ENCODE peak calls at places on chromosomes 12 and 14, in five cellular contexts. One of them, this sample, is unnamed.
A peak's percentile ranks its signal among the peaks of the same experiment; 100 is the strongest.

GRCh38 chr12:47388712-47389111 is 309.0 kb upstream of the AMIGO2 start:
- DNase-seq in fibroblast of lung: no peak
- DNase-seq in astrocyte: no peak
- DNase-seq in GM23248: no peak
- DNase-seq in OCI-LY7: no peak
- DNase-seq in this sample: no peak

GRCh38 chr12:15534870-15535269 is 212.6 kb downstream of the PTPRO start:
- DNase-seq in fibroblast of lung: no peak
- DNase-seq in astrocyte: no peak
- DNase-seq in GM23248: peak; percentile 83
- DNase-seq in OCI-LY7: no peak
- DNase-seq in this sample: no peak

GRCh38 chr12:53223391-53224267 is 8.4 kb downstream of the RARG start:
- DNase-seq in fibroblast of lung: peak; percentile 66
- DNase-seq in astrocyte: peak; percentile 45
- DNase-seq in GM23248: peak; percentile 72
- DNase-seq in OCI-LY7: no peak
- DNase-seq in this sample: peak; percentile 56

GRCh38 chr14:101044741-101045140 is 141.2 kb upstream of the RTL1 start:
- DNase-seq in fibroblast of lung: no peak
- DNase-seq in astrocyte: no peak
- DNase-seq in GM23248: no peak
- DNase-seq in OCI-LY7: no peak
- DNase-seq in this sample: no peak

GRCh38 chr14:75315143-75315542 is 36.5 kb downstream of the FOS start:
- DNase-seq in fibroblast of lung: peak; percentile 74
- DNase-seq in astrocyte: peak; percentile 67
- DNase-seq in GM23248: peak; percentile 83
- DNase-seq in OCI-LY7: no peak
- DNase-seq in this sample: peak; percentile 5

GRCh38 chr12:124928095-124928911 is 13.9 kb upstream of the UBC start:
- DNase-seq in fibroblast of lung: peak; percentile 97
- DNase-seq in astrocyte: peak; percentile 94
- DNase-seq in GM23248: peak; percentile 38
- DNase-seq in OCI-LY7: no peak
- DNase-seq in this sample: peak; percentile 99

GRCh38 chr12:30000401-30000800 is 216.7 kb upstream of the TMTC1 start:
- DNase-seq in fibroblast of lung: peak; percentile 87
- DNase-seq in astrocyte: peak; percentile 85
- DNase-seq in GM23248: no peak
- DNase-seq in OCI-LY7: no peak
- DNase-seq in this sample: no peak

GRCh38 chr12:46391630-46392029 is 19.1 kb upstream of the SLC38A2 start:
- DNase-seq in fibroblast of lung: peak; percentile 76
- DNase-seq in astrocyte: peak; percentile 72
- DNase-seq in GM23248: peak; percentile 77
- DNase-seq in OCI-LY7: no peak
- DNase-seq in this sample: no peak

GRCh38 chr12:131536337-131536736 is 174.6 kb upstream of the SFSWAP start:
- DNase-seq in fibroblast of lung: no peak
- DNase-seq in astrocyte: no peak
- DNase-seq in GM23248: no peak
- DNase-seq in OCI-LY7: no peak
- DNase-seq in this sample: no peak

GRCh38 chr12:120181991-120182631 is 12.4 kb downstream of the GCN1 start:
- DNase-seq in fibroblast of lung: peak; percentile 78
- DNase-seq in astrocyte: peak; percentile 72
- DNase-seq in GM23248: peak; percentile 81
- DNase-seq in OCI-LY7: no peak
- DNase-seq in this sample: peak; percentile 95

GRCh38 chr14:71693373-71693772 is 238.9 kb upstream of the RGS6 start:
- DNase-seq in fibroblast of lung: peak; percentile 82
- DNase-seq in astrocyte: peak; percentile 83
- DNase-seq in GM23248: peak; percentile 92
- DNase-seq in OCI-LY7: peak; percentile 15
- DNase-seq in this sample: no peak

GRCh38 chr12:64556231-64556630 is 54.1 kb upstream of the RASSF3 start:
- DNase-seq in fibroblast of lung: no peak
- DNase-seq in astrocyte: no peak
- DNase-seq in GM23248: peak; percentile 17
- DNase-seq in OCI-LY7: no peak
- DNase-seq in this sample: no peak

GRCh38 chr14:26448181-26448855 is 149.5 kb downstream of the NOVA1 start:
- DNase-seq in fibroblast of lung: no peak
- DNase-seq in astrocyte: no peak
- DNase-seq in GM23248: no peak
- DNase-seq in OCI-LY7: no peak
- DNase-seq in this sample: no peak

GRCh38 chr12:46921754-46922113 is 95.9 kb upstream of the SLC38A4 start:
- DNase-seq in fibroblast of lung: peak; percentile 15
- DNase-seq in astrocyte: peak; percentile 16
- DNase-seq in GM23248: peak; percentile 87
- DNase-seq in OCI-LY7: no peak
- DNase-seq in this sample: no peak

GRCh38 chr12:45568808-45569207 is 160.7 kb upstream of the ARID2 start:
- DNase-seq in fibroblast of lung: no peak
- DNase-seq in astrocyte: no peak
- DNase-seq in GM23248: no peak
- DNase-seq in OCI-LY7: no peak
- DNase-seq in this sample: no peak

GRCh38 chr12:130714091-130714590 is 2.0 kb downstream of the RIMBP2 start:
- DNase-seq in fibroblast of lung: no peak
- DNase-seq in astrocyte: no peak
- DNase-seq in GM23248: no peak
- DNase-seq in OCI-LY7: no peak
- DNase-seq in this sample: no peak

GRCh38 chr12:91065377-91065776 is 7.6 kb upstream of the KERA start:
- DNase-seq in fibroblast of lung: no peak
- DNase-seq in astrocyte: no peak
- DNase-seq in GM23248: no peak
- DNase-seq in OCI-LY7: no peak
- DNase-seq in this sample: no peak

GRCh38 chr14:95523051-95523817 is 6.8 kb upstream of the SYNE3 start:
- DNase-seq in fibroblast of lung: no peak
- DNase-seq in astrocyte: no peak
- DNase-seq in GM23248: no peak
- DNase-seq in OCI-LY7: no peak
- DNase-seq in this sample: no peak

GRCh38 chr12:5898874-5899273 is 46.2 kb downstream of the ANO2 start:
- DNase-seq in fibroblast of lung: no peak
- DNase-seq in astrocyte: no peak
- DNase-seq in GM23248: no peak
- DNase-seq in OCI-LY7: no peak
- DNase-seq in this sample: no peak

GRCh38 chr12:74896186-74896585 is 313.5 kb downstream of the KCNC2 start:
- DNase-seq in fibroblast of lung: peak; percentile 51
- DNase-seq in astrocyte: peak; percentile 35
- DNase-seq in GM23248: no peak
- DNase-seq in OCI-LY7: no peak
- DNase-seq in this sample: peak; percentile 46

GRCh38 chr14:104101651-104102281 is 16.3 kb downstream of the ASPG start:
- DNase-seq in fibroblast of lung: no peak
- DNase-seq in astrocyte: no peak
- DNase-seq in GM23248: no peak
- DNase-seq in OCI-LY7: no peak
- DNase-seq in this sample: no peak

GRCh38 chr14:75985618-75986438 is at the start of gene IFT43:
- DNase-seq in fibroblast of lung: peak; percentile 74
- DNase-seq in astrocyte: peak; percentile 59
- DNase-seq in GM23248: peak; percentile 93
- DNase-seq in OCI-LY7: peak; percentile 76
- DNase-seq in this sample: peak; percentile 75

GRCh38 chr12:50302686-50303085 is 19.4 kb upstream of the LIMA1 start:
- DNase-seq in fibroblast of lung: peak; percentile 70
- DNase-seq in astrocyte: peak; percentile 58
- DNase-seq in GM23248: peak; percentile 78
- DNase-seq in OCI-LY7: no peak
- DNase-seq in this sample: no peak

GRCh38 chr12:82774666-82775065 is 88.0 kb downstream of the TMTC2 start:
- DNase-seq in fibroblast of lung: peak; percentile 13
- DNase-seq in astrocyte: no peak
- DNase-seq in GM23248: no peak
- DNase-seq in OCI-LY7: no peak
- DNase-seq in this sample: no peak

GRCh38 chr14:31320216-31320615 is 100.1 kb downstream of the HEATR5A start:
- DNase-seq in fibroblast of lung: no peak
- DNase-seq in astrocyte: no peak
- DNase-seq in GM23248: no peak
- DNase-seq in OCI-LY7: no peak
- DNase-seq in this sample: no peak

GRCh38 chr14:35212471-35213142 is 79.6 kb upstream of the PSMA6 start:
- DNase-seq in fibroblast of lung: no peak
- DNase-seq in astrocyte: no peak
- DNase-seq in GM23248: no peak
- DNase-seq in OCI-LY7: no peak
- DNase-seq in this sample: no peak

GRCh38 chr14:35215110-35215872 is 76.9 kb upstream of the PSMA6 start:
- DNase-seq in fibroblast of lung: peak; percentile 71
- DNase-seq in astrocyte: peak; percentile 60
- DNase-seq in GM23248: peak; percentile 67
- DNase-seq in OCI-LY7: peak; percentile 47
- DNase-seq in this sample: peak; percentile 31

GRCh38 chr14:35213869-35214387 is 78.3 kb upstream of the PSMA6 start:
- DNase-seq in fibroblast of lung: peak; percentile 63
- DNase-seq in astrocyte: peak; percentile 55
- DNase-seq in GM23248: peak; percentile 52
- DNase-seq in OCI-LY7: no peak
- DNase-seq in this sample: peak; percentile 71

GRCh38 chr14:35211067-35211466 is 81.1 kb upstream of the PSMA6 start:
- DNase-seq in fibroblast of lung: no peak
- DNase-seq in astrocyte: no peak
- DNase-seq in GM23248: no peak
- DNase-seq in OCI-LY7: no peak
- DNase-seq in this sample: no peak

DNA sequence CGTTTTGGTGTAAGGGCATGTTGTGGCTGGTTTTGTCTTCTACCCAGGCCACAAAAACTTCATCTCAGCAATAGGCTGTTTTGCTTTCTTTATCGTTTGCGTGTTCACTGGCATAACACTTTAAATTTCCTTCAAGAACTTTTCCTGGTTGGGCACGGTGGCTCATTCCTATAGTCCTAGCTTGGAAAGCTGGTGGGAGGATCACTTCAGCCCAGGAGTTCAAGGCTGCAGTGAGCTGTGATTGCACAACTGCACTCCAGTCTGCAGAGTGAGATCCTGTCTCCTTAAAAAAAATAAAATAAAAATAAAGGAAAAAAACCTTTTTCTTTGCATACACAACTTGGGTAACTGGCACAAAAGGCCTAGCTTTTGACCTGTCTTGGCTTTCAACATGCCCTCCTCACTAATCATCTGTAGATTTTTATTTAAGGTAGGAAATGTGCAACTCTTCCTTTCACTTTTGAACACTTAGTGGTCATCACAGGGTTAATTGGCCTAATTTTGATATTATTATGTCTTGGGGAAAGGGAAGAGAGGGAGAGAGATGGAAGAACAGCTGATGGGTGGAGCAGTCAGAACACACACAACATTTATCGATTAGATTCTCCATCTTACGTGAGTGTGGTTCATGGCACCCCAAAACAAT is 78.9 kb upstream of the PSMA6 start:
- DNase-seq in fibroblast of lung: no peak
- DNase-seq in astrocyte: no peak
- DNase-seq in GM23248: no peak
- DNase-seq in OCI-LY7: no peak
- DNase-seq in this sample: peak; percentile 40
- H3K4me2 ChIP-seq in fibroblast of lung: no peak overlapping the region
- H3K4me2 ChIP-seq in astrocyte: no peak overlapping the region
- H3K4me2 ChIP-seq in GM23248: no peak overlapping the region
- H3K4me2 ChIP-seq in OCI-LY7: no peak overlapping the region
- H3K4me2 ChIP-seq in this sample: peak overlapping the region; percentile 34

DNA sequence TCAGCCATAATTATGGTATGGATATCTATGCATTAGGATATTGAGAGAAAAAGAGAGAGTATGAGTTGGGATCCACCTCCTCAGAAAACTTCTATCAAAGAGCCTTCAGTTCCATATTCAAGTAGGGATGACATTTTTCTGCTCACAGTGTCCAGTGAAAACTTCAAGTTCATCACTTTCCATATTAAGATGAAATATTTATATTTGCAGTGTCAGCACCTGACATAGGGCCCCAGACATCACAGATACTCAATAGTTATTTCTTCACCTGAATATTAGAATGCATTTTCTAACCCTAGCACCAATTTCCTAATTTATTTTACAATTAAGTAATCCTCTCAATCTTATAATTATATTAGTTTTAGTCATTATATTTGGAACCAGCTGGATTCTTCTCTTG is 318.0 kb upstream of the MGAT4C start:
- DNase-seq in fibroblast of lung: no peak
- DNase-seq in astrocyte: no peak
- DNase-seq in GM23248: no peak
- DNase-seq in OCI-LY7: no peak
- DNase-seq in this sample: no peak
- H3K36me3 ChIP-seq in fibroblast of lung: no peaks in the 10 kb centered on the region
- H3K36me3 ChIP-seq in astrocyte: no peaks in the 10 kb centered on the region
- H3K36me3 ChIP-seq in GM23248: no peaks in the 10 kb centered on the region
- H3K36me3 ChIP-seq in OCI-LY7: no peaks in the 10 kb centered on the region
- H3K36me3 ChIP-seq in this sample: no peaks in the 10 kb centered on the region

DNA sequence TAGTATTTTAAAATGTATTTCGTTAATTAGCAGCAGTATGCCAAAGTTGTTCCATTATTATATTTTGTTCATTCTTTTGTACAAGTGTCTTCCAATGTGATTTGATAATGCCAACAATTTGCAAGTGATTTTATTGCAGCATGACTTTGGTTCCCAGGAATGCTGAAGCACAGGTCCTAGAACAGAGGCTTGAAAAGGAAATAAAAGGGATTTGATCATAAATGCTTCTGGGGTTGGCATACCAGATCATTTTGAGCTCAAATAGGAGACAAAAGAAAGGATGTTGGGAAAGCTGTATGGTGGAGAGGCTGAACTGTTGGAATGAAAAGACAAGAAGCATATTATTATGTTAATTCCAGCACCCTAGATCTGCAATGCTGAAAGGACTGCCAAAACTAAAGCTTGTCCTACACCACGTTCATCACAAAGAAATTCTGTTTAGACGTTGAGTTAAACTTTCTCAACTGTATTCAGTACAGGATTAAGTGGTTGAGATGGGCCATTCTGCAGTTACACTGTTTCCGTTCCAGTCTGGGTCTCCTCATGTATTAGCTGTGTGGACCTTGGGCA is 143.1 kb downstream of the BICD1 start:
- DNase-seq in fibroblast of lung: peak; percentile 17
- DNase-seq in astrocyte: no peak
- DNase-seq in GM23248: no peak
- DNase-seq in OCI-LY7: no peak
- DNase-seq in this sample: peak; percentile 27
- H3K4me2 ChIP-seq in fibroblast of lung: no peak overlapping the region
- H3K4me2 ChIP-seq in astrocyte: no peak overlapping the region
- H3K4me2 ChIP-seq in GM23248: no peak overlapping the region
- H3K4me2 ChIP-seq in OCI-LY7: no peak overlapping the region
- H3K4me2 ChIP-seq in this sample: peak overlapping the region; percentile 40

DNA sequence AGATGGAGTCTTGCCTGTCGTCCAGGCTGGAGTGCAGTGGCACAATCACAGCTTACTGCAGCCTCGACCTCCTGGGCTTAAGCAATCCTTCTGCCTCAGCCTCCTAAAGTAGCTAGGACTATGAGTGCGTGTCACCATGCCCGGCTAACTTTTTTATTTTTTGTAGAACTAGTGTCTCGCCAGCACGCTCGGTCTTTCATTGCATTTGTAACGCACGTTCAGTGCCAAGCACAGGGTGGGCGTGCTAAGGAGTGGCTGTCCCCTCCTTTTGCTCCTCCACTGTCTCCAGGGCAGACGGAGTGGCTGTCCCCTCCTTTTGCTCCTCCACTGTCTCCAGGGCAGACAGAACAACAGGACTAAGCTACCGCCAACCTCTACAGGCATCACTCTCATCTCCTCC is 60.3 kb downstream of the CCDC88C start:
- DNase-seq in fibroblast of lung: no peak
- DNase-seq in astrocyte: no peak
- DNase-seq in GM23248: no peak
- DNase-seq in OCI-LY7: peak; percentile 27
- DNase-seq in this sample: no peak
- H3K36me3 ChIP-seq in fibroblast of lung: no peaks in the 10 kb centered on the region
- H3K36me3 ChIP-seq in astrocyte: no peaks in the 10 kb centered on the region
- H3K36me3 ChIP-seq in GM23248: no peaks in the 10 kb centered on the region
- H3K36me3 ChIP-seq in OCI-LY7: peaks cover 82% of the 10 kb centered on the region
- H3K36me3 ChIP-seq in this sample: no peaks in the 10 kb centered on the region

This sample was measured in mammary epithelial cell.